ENCODE peak calls at places on chromosomes 1 and 21, in six cellular contexts. M, W, B, X, N and P are unnamed samples.
A peak's percentile ranks its signal among the peaks of the same experiment; 100 is the strongest.

GRCh38 chr1:34162852-34163766 is 1.9 kb downstream of the CSMD2 start:
- DNase-seq in M (peak; percentile 49), W (peak; percentile 20), B (peak; percentile 74), X (peak; percentile 32), N (no peak), P (peak; percentile 43)

GRCh38 chr1:68725353-68725752 is 228.5 kb upstream of the DEPDC1 start:
- DNase-seq in M (no peak), W (peak; percentile 39), B (no peak), X (no peak), N (no peak), P (no peak)

GRCh38 chr1:223417444-223417843 is 24.2 kb downstream of the CCDC185 start:
- DNase-seq in M (no peak), W (no peak), B (no peak), X (peak; percentile 49), N (no peak), P (no peak)

GRCh38 chr1:96843601-96844000 is 122.0 kb downstream of the PTBP2 start:
- DNase-seq in M (no peak), W (no peak), B (no peak), X (no peak), N (no peak), P (no peak)

GRCh38 chr1:218538341-218538740 is 193.2 kb downstream of the TGFB2 start:
- DNase-seq in M (no peak), W (no peak), B (no peak), X (no peak), N (no peak), P (no peak)

GRCh38 chr1:16969057-16969609 is 11.3 kb downstream of the MFAP2 start:
- DNase-seq in M (no peak), W (no peak), B (no peak), X (no peak), N (no peak), P (no peak)

GRCh38 chr1:227891955-227892871 is 55.5 kb downstream of the WNT9A start:
- DNase-seq in M (no peak), W (no peak), B (no peak), X (no peak), N (no peak), P (no peak)

GRCh38 chr21:45362748-45363145 is 42.2 kb upstream of the COL18A1 start:
- DNase-seq in M (no peak), W (no peak), B (no peak), X (no peak), N (no peak), P (no peak)

GRCh38 chr1:238302646-238303045 is 411.9 kb upstream of the ZP4 start:
- DNase-seq in M (no peak), W (no peak), B (no peak), X (no peak), N (no peak), P (no peak)

GRCh38 chr1:19385869-19386591 is 73.9 kb downstream of the SLC66A1 start:
- DNase-seq in M (no peak), W (peak; percentile 25), B (no peak), X (peak; percentile 78), N (no peak), P (no peak)

GRCh38 chr1:11654571-11655262 is at the start of gene FBXO44:
- DNase-seq in M (peak; percentile 83), W (no peak), B (no peak), X (peak; percentile 62), N (no peak), P (no peak)

GRCh38 chr1:229341811-229342304 is 989 bp downstream of the CCSAP start:
- DNase-seq in M (no peak), W (no peak), B (peak; percentile 50), X (no peak), N (no peak), P (peak; percentile 89)

GRCh38 chr1:246078126-246078887 is 428.8 kb downstream of the SMYD3 start:
- DNase-seq in M (peak; percentile 21), W (no peak), B (no peak), X (peak; percentile 34), N (no peak), P (no peak)
- TF ChIP-seq MYC in M (no peak), W (no peak), B (no peak), X (no peak), N (no peak), P (no peak)

GRCh38 chr21:17819114-17819877 is at the start of gene C21orf91:
- DNase-seq in M (peak; percentile 95), W (peak; percentile 86), B (peak; percentile 58), X (peak; percentile 56), N (peak; percentile 79), P (peak; percentile 83)
- TF ChIP-seq CTCF in M (no peak), W (no peak), B (no peak), X (no peak), N (no peak), P (no peak)

GRCh38 chr1:1832820-1833219 is 54.5 kb upstream of the NADK start:
- DNase-seq in M (no peak), W (no peak), B (peak; percentile 20), X (peak; percentile 79), N (no peak), P (no peak)
- TF ChIP-seq MYC in M (no peak), W (no peak), B (no peak), X (no peak), N (no peak), P (no peak)

DNA sequence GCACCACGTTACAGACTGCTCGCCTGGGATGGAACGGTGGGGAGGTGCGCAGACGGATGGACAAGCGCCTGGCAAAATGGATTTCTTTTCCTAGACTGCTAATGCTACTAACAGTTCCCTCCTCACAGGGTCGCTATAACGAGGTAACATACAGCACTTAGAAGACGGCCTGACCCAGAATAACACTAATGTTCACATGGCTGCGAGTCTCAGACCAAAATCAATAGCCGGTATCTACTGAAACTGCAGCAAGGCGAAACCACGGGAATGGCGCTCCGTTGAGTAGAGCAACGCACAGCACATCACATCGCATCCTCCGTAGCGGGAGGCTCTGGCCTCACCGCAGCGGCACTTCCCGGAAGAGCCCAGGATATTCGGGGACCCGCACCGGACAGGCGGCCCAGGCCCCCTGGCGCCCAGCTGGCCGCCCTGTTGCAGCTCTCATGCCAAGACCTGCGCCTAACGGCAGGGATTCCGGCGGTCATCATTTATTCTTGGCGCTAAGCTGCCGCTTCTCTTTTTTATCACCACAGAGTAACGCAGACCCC is 46.6 kb downstream of the VPS26C start:
- DNase-seq in M (no peak), W (peak; percentile 70), B (peak; percentile 46), X (peak; percentile 48), N (no peak), P (peak; percentile 76)
- TF ChIP-seq CTCF in M (no peak), W (no peak), B (no peak), X (no peak), N (peak; percentile 29), P (no peak)

GRCh38 chr21:34552324-34553198 is 40.6 kb upstream of the KCNE1 start:
- DNase-seq in M (no peak), W (no peak), B (no peak), X (no peak), N (no peak), P (no peak)

GRCh38 chr21:34550400-34550799 is 38.4 kb upstream of the KCNE1 start:
- DNase-seq in M (no peak), W (no peak), B (no peak), X (no peak), N (no peak), P (no peak)

GRCh38 chr21:34557261-34557660 is 45.3 kb upstream of the KCNE1 start:
- DNase-seq in M (no peak), W (no peak), B (no peak), X (no peak), N (no peak), P (no peak)

GRCh38 chr21:34554227-34554626 is 42.2 kb upstream of the KCNE1 start:
- DNase-seq in M (no peak), W (no peak), B (no peak), X (no peak), N (no peak), P (no peak)

DNA sequence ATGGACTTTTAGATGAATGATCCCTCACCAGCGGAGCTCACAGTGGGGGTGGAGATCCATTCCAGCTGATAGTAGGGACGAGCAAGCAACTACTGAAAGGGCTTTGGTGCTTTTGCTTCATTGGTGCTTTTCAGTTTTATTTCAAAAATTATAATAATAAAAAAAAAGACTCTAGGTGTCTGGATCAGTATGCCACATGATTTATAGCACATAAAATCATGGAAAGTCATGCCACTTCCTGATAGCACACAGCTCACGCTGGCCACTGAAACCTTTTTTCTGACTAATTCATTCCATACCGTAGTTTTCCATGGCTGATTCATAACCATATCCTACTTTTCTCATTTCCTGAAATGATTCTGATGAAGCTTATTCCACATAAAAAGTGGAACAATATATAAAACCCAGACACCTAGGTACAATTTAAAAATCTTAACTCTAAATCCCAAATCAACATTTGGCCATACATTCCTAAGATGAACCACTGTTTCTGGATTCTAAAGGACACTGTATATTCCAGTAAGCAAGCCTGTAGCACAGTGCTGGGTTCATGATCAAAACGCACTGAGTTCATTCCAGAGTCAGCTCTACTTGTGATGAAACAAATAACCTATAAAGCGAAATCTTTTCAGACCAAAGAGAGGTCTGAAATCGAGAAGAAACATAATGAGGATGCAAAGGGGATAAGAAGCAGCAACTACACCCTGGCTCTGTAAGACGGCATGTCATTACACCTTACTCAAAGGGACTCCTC is 41.4 kb upstream of the KCNE1 start:
- DNase-seq in M (no peak), W (peak; percentile 96), B (no peak), X (no peak), N (no peak), P (no peak)
- TF ChIP-seq MYC in M (no peak), W (no peak), B (no peak), X (no peak), N (no peak), P (no peak)